ENCODE peak calls at places on chromosomes 6 and 20, in nine cellular contexts. B is A549; S is tibial nerve; Y is AG10803; R is GM10248; I is endothelial cell; U is WTC11; G is CD4-positive, alpha-beta T cell; K is Peyer's patch. J is an unnamed sample.
A peak's percentile ranks its signal among the peaks of the same experiment; 100 is the strongest.

GRCh38 chr6:135260612-135261011 is 79.5 kb downstream of the MYB start:
- DNase-seq in R (no peak), K (no peak), U (no peak), Y (no peak), S (no peak), I (no peak), G (no peak), B (no peak), J (no peak)

GRCh38 chr6:97572943-97573342 is 289.9 kb upstream of the MMS22L start:
- DNase-seq in K (no peak), R (no peak), Y (no peak), I (no peak), B (no peak), S (no peak), U (no peak), G (no peak), J (no peak)

GRCh38 chr6:158654498-158654897 is 4.6 kb downstream of the SYTL3 start:
- DNase-seq in S (no peak), I (no peak), B (no peak), R (no peak), K (peak; percentile 36), G (no peak), U (no peak), Y (peak; percentile 94), J (no peak)

GRCh38 chr20:1334761-1335160 is 5.8 kb upstream of the SDCBP2 start:
- DNase-seq in I (no peak), G (no peak), S (no peak), R (no peak), K (no peak), U (no peak), Y (no peak), B (peak; percentile 49), J (no peak)

GRCh38 chr6:7911345-7911725 is 747 bp upstream of the TXNDC5 start:
- DNase-seq in R (no peak), B (no peak), K (no peak), S (no peak), G (no peak), U (no peak), I (no peak), Y (no peak), J (no peak)

GRCh38 chr6:117444600-117444999 is 18.9 kb upstream of the ROS1 start:
- DNase-seq in R (no peak), G (no peak), S (no peak), I (no peak), B (no peak), K (no peak), Y (peak; percentile 91), U (no peak), J (no peak)

GRCh38 chr20:1809611-1810510 is 85.3 kb upstream of the SIRPA start:
- DNase-seq in Y (peak; percentile 74), R (no peak), S (no peak), U (no peak), G (no peak), K (no peak), B (peak; percentile 90), I (no peak), J (no peak)

GRCh38 chr6:127924440-127924839 is 23.6 kb upstream of the THEMIS start:
- DNase-seq in B (no peak), K (no peak), S (no peak), R (no peak), Y (no peak), U (no peak), I (no peak), G (no peak), J (no peak)

GRCh38 chr6:33777716-33778474 is 11.0 kb downstream of the LEMD2 start:
- DNase-seq in K (no peak), I (no peak), S (no peak), B (no peak), U (no peak), G (no peak), R (no peak), Y (no peak), J (no peak)

GRCh38 chr6:33778475-33779121 is 10.3 kb downstream of the LEMD2 start:
- DNase-seq in I (no peak), S (no peak), K (no peak), G (no peak), B (no peak), U (no peak), Y (no peak), R (no peak), J (no peak)

GRCh38 chr6:33781105-33781975 is 7.6 kb downstream of the LEMD2 start:
- DNase-seq in S (no peak), Y (peak; percentile 60), U (peak; percentile 55), B (peak; percentile 59), I (peak; percentile 65), G (no peak), K (no peak), R (no peak), J (no peak)

GRCh38 chr6:33779895-33780294 is 9.0 kb downstream of the LEMD2 start:
- DNase-seq in U (no peak), Y (no peak), R (no peak), I (no peak), K (no peak), S (no peak), G (no peak), B (no peak), J (no peak)

DNA sequence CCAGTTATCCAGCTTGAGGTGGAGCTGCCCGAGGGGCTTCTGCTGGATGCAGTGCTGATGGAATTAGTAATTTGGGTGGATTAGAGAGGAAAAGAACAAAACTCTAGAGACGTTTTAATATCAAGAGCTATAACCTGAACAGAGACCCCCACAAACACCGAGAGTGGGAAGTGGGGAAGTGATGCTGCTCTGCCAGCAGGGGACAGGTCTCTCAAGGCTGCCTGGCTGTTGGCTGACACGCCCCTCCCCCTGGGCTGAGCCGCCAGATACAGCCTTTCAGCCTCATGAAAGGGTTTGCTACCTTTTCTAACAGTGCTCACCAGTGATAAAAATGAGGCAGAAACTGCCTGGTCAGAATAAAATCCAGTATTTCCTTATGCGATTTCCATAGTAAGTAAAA is 9.6 kb downstream of the LEMD2 start:
- DNase-seq in R (no peak), B (no peak), S (no peak), Y (no peak), U (no peak), G (no peak), I (peak; percentile 56), K (no peak), J (no peak)
- TF ChIP-seq CTCF in R (no peak), B (no peak), S (no peak), Y (peak; percentile 13), U (no peak), G (no peak), I (peak; percentile 43), K (no peak), J (peak; percentile 29)

DNA sequence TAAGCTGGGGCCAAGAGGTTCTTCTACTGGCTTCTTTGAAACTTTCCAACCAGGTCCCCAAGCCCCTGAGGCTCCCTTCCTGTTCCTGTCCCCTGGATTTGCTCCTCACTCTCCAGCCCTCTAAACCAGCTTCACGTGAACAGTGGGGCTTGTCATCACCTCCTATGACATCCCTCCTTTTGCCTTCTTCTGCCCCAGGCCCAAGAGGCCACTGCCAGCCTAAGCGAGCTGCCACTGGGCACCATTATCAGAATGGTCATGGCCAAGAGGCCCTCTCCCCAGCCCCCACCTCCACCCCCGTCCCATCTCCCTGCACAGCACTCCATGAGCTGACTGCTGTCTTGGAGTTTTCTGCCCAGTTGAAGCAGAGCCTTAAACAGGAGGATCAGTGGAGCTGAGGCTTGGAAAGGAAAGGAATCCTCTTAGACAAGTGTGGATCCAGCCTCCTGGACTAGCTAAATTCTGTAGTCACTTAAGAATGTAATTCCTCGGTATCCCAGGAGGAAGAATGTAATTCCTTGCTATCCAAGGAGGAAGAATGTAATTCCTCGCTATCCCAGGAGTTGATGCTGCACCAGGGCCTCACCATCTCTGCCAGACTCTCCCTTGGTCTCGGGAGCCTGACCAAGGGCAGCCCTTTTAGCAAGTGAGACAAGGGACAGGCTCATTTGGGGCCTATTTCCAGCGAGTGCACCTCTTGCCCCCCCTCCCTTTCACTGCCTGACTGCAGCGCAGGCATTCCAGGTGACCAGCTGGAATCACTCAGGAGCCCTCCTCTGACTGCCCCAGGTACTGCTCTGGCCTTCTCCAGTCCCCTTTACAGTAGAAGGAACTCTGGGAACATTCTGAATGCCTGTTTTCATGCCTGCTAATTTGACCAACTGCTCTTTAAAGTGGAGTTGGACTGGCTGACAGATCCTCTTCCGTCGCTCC is 76.4 kb downstream of the TCP11 start:
- DNase-seq in R (no peak), G (no peak), B (no peak), Y (no peak), U (no peak), S (no peak), I (no peak), K (no peak), J (no peak)
- TF ChIP-seq CTCF in R (no peak), G (no peak), B (no peak), Y (no peak), U (no peak), S (no peak), I (no peak), K (no peak), J (no peak)

DNA sequence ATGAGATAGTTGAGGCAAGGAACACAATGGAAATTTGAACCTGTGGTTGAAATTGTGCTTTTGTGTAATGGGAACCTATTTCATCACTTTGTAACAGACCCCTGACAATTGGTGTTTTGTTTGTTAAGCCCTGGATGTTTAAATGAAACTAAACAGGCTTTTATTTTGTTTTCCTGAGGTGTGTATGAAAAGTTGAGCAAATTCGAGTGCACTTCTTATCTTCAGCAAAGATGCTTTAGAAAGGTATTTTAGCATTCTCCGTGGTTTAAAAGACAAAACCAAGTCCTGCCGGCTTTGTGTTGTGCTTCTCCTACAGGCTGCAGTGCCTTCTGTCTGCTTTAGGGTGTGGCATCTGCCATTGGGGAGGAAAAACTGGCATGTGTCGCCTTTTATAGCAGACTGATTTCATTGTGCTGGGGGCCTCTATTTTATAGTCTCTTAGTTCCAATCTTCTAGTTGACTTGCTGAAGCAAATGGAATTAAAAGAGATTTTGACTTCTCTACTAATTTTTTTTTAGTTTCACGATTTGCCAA is 2.2 kb upstream of the ARID1B start:
- DNase-seq in S (peak; percentile 24), R (no peak), K (no peak), G (no peak), I (no peak), Y (no peak), B (peak; percentile 10), U (no peak), J (no peak)
- TF ChIP-seq CTCF in S (no peak), R (no peak), K (no peak), G (no peak), I (no peak), Y (peak; percentile 26), B (no peak), U (no peak), J (peak; percentile 16)

DNA sequence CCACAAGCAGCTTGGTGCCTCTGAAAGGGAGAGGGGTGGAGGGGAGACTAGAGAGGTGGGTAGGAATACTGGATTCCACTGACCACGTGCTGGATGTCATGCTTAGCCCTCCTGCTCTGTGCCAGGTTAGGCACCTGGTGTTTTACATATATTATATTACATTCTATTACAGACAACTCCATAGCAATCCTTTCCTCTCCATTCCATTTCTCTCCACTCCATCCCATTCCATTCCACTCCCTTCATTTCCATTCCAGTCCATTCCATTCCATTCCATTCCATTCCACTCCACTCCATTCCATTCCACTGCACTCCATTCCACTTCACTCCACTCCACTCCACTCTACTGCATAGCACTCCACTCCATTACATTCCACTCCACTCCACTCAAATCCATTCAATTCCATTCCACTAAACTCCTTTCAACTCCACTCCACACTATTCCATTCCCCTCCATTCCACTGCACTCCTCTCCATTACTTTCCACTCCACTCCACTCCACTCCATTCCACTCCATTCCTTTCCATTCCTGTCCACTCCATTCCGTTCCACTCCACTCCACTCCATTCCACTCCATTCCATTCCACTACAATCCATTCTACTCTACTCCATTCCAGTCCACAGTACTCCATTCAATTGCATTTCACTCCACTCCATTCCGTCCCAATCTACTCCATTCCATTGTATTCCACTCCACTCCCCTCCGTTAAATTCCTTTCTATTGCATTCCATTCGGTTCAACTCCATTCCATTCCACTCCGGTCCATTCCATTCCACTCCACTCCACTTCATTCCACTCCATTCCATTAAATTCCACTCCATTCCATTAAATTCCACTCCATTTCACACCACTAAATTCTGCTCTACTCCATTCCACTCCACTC is 27.2 kb upstream of the DEFB125 start:
- DNase-seq in I (no peak), Y (peak; percentile 17), R (no peak), U (no peak), B (peak; percentile 35), S (no peak), G (no peak), K (no peak), J (no peak)
- TF ChIP-seq CTCF in I (no peak), Y (no peak), R (no peak), U (no peak), B (no peak), S (no peak), G (no peak), K (no peak), J (no peak)